ENCODE peak calls at places on chromosomes 3 and 15, in seven cellular contexts. C is endothelial cell; N is activated CD8-positive, alpha-beta memory T cell treated with anti-CD3 and anti-CD28 coated beads, Interleukin-2, amount 10 ng/mL, durations not matched to agents 7 days and 5 days; Y is stimulated activated CD4-positive, alpha-beta T cell treated with anti-CD3 and anti-CD28 coated beads, Interleukin-2, amount 100 ng/mL, for 24 hours; A is cardiac fibroblast; S is posterior vena cava; E is ELR. X is an unnamed sample.

GRCh38 chr3:80014576-80014975 is 246.8 kb upstream of the ROBO1 start:
- DNase-seq in A (peak; percentile 39), C (no peak), Y (no peak), N (no peak), S (no peak), E (peak; percentile 10), X (no peak)

GRCh38 chr3:111667621-111668239 is 72.6 kb upstream of the ZBED2 start:
- DNase-seq in S (no peak), N (peak; percentile 90), E (peak; percentile 74), Y (peak; percentile 55), A (peak; percentile 47), C (peak; percentile 15), X (no peak)

GRCh38 chr3:150385296-150386242 is 22.5 kb upstream of the TSC22D2 start:
- DNase-seq in C (no peak), A (no peak), Y (peak; percentile 21), N (no peak), S (no peak), E (no peak), X (no peak)

GRCh38 chr3:125498630-125499029 is 21.4 kb downstream of the SNX4 start:
- DNase-seq in N (no peak), A (no peak), Y (no peak), C (no peak), S (no peak), E (no peak), X (no peak)

GRCh38 chr3:142424754-142425153 is 23.1 kb downstream of the XRN1 start:
- DNase-seq in A (no peak), C (no peak), Y (no peak), E (no peak), N (no peak), S (no peak), X (no peak)

GRCh38 chr3:55664387-55664786 is 177.3 kb upstream of the WNT5A start:
- DNase-seq in Y (no peak), A (no peak), N (no peak), E (no peak), C (no peak), S (no peak), X (no peak)

GRCh38 chr15:68590721-68591389 is 12.1 kb downstream of the CORO2B start:
- DNase-seq in N (no peak), E (no peak), Y (no peak), A (no peak), S (peak; percentile 60), C (no peak), X (no peak)

GRCh38 chr15:101105059-101105851 is 146.6 kb downstream of the CHSY1 start:
- DNase-seq in A (no peak), N (no peak), S (no peak), E (peak; percentile 36), C (no peak), Y (no peak), X (no peak)

GRCh38 chr3:156341831-156342416 is 213.0 kb downstream of the SSR3 start:
- DNase-seq in E (no peak), Y (no peak), C (no peak), S (no peak), A (no peak), N (no peak), X (no peak)

GRCh38 chr15:60718661-60719069 is 239.7 kb upstream of the ICE2 start:
- DNase-seq in A (no peak), Y (no peak), S (no peak), C (no peak), E (no peak), N (no peak), X (no peak)

GRCh38 chr3:66738625-66739330 is 238.0 kb upstream of the LRIG1 start:
- DNase-seq in A (peak; percentile 74), S (no peak), Y (no peak), N (no peak), E (peak; percentile 13), C (no peak), X (no peak)

GRCh38 chr3:13235079-13235478 is 161.8 kb upstream of the IQSEC1 start:
- DNase-seq in E (no peak), Y (no peak), S (no peak), N (peak; percentile 86), A (no peak), C (no peak), X (no peak)

GRCh38 chr3:94004301-94004910 is 24.0 kb downstream of the STX19 start:
- DNase-seq in A (peak; percentile 83), N (no peak), C (no peak), E (peak; percentile 69), S (no peak), Y (no peak), X (no peak)

GRCh38 chr3:58588030-58588614 is 10.9 kb upstream of the FAM107A start:
- DNase-seq in N (no peak), Y (no peak), S (peak; percentile 46), E (peak; percentile 39), A (peak; percentile 50), C (peak; percentile 65), X (no peak)

GRCh38 chr3:56810912-56811544 is 9.3 kb upstream of the ARHGEF3 start:
- DNase-seq in Y (no peak), A (no peak), E (no peak), S (no peak), C (no peak), N (no peak), X (no peak)

GRCh38 chr3:4730734-4731133 is 237.6 kb downstream of the ITPR1 start:
- DNase-seq in S (no peak), A (no peak), C (no peak), Y (no peak), N (no peak), E (no peak), X (no peak)

GRCh38 chr3:134291300-134292254 is 40.9 kb upstream of the RYK start:
- DNase-seq in Y (no peak), S (peak; percentile 95), C (no peak), N (no peak), E (no peak), A (peak; percentile 90), X (no peak)

GRCh38 chr15:41233367-41233771 is 2.3 kb downstream of the CHP1 start:
- DNase-seq in A (peak; percentile 82), C (no peak), E (peak; percentile 74), S (no peak), Y (no peak), N (no peak), X (no peak)